ENCODE peak calls at places on chromosomes 13 and 19, in six cellular contexts. Y is RWPE2; C is cardiac muscle cell; T is HAP-1; P is CD4-positive, alpha-beta memory T cell; V is suprapubic skin. Z is an unnamed sample.

GRCh38 chr13:45658586-45659235 is 43.2 kb upstream of the ERICH6B start:
- DNase-seq in P (no peak), C (peak; percentile 8), V (no peak), Y (no peak), T (no peak), Z (no peak)

GRCh38 chr13:19927117-19927734 is 31.3 kb upstream of the ZMYM2 start:
- DNase-seq in T (peak; percentile 23), P (peak; percentile 26), V (no peak), Y (no peak), C (peak; percentile 15), Z (no peak)

GRCh38 chr13:26706381-26706780 is 54.2 kb downstream of the GPR12 start:
- DNase-seq in P (no peak), V (no peak), T (no peak), C (no peak), Y (no peak), Z (no peak)

GRCh38 chr19:7575426-7576040 is 20.1 kb upstream of the CAMSAP3 start:
- DNase-seq in Y (no peak), V (no peak), P (no peak), C (no peak), T (no peak), Z (no peak)

GRCh38 chr19:31139871-31140505 is 209.2 kb downstream of the TSHZ3 start:
- DNase-seq in T (no peak), P (no peak), C (peak; percentile 61), Y (no peak), V (no peak), Z (no peak)

GRCh38 chr13:66348745-66349720 is 881.1 kb downstream of the PCDH9 start:
- DNase-seq in V (no peak), P (no peak), Y (no peak), C (peak; percentile 37), T (no peak), Z (no peak)

GRCh38 chr13:87172166-87172825 is 498.9 kb upstream of the SLITRK5 start:
- DNase-seq in P (no peak), V (no peak), T (no peak), C (no peak), Y (no peak), Z (no peak)

GRCh38 chr19:38849746-38850230 is at the start of gene HNRNPL:
- DNase-seq in P (no peak), T (no peak), C (no peak), Y (no peak), V (peak; percentile 100), Z (no peak)

GRCh38 chr13:48050550-48050949 is 13.0 kb downstream of the NUDT15 start:
- DNase-seq in C (no peak), T (no peak), P (no peak), V (no peak), Y (no peak), Z (no peak)

GRCh38 chr13:46622918-46623256 is 69.9 kb downstream of the LRCH1 start:
- DNase-seq in V (no peak), Y (no peak), T (no peak), P (no peak), C (peak; percentile 87), Z (no peak)

GRCh38 chr13:92721610-92722009 is 505.0 kb upstream of the GPC6 start:
- DNase-seq in C (no peak), Y (no peak), P (no peak), T (no peak), V (no peak), Z (no peak)

GRCh38 chr13:66859078-66859477 is 371.1 kb downstream of the PCDH9 start:
- DNase-seq in Y (no peak), C (no peak), V (no peak), P (no peak), T (no peak), Z (no peak)

GRCh38 chr13:90968510-90968909 is 379.0 kb upstream of the MIR17HG start:
- DNase-seq in V (no peak), Y (no peak), T (no peak), P (no peak), C (peak; percentile 35), Z (no peak)

GRCh38 chr19:47229674-47230121 is 1.3 kb downstream of the BBC3 start:
- DNase-seq in Y (no peak), C (no peak), T (no peak), V (no peak), P (no peak), Z (no peak)

GRCh38 chr13:50410921-50411712 is 395.9 kb downstream of the KCNRG start:
- DNase-seq in Y (peak; percentile 57), T (no peak), P (no peak), V (no peak), C (peak; percentile 81), Z (no peak)

GRCh38 chr19:2032296-2032941 is 16.9 kb upstream of the BTBD2 start:
- DNase-seq in P (no peak), Y (peak; percentile 90), V (peak; percentile 98), C (peak; percentile 91), T (no peak), Z (no peak)

GRCh38 chr19:43435775-43436174 is 21.1 kb downstream of the TEX101 start:
- DNase-seq in P (no peak), C (no peak), T (no peak), V (no peak), Y (no peak), Z (no peak)

GRCh38 chr19:677201-677600 is 1.0 kb downstream of the FSTL3 start:
- DNase-seq in C (peak; percentile 87), T (no peak), Y (peak; percentile 89), V (no peak), P (no peak), Z (no peak)

GRCh38 chr13:95267662-95268369 is 33.4 kb downstream of the ABCC4 start:
- DNase-seq in V (no peak), C (peak; percentile 81), Y (no peak), P (no peak), T (no peak), Z (no peak)

GRCh38 chr19:28960986-28961705 is 251.8 kb downstream of the UQCRFS1 start:
- DNase-seq in Y (no peak), T (no peak), P (no peak), C (peak; percentile 48), V (no peak), Z (no peak)

GRCh38 chr19:39409207-39409885 is 2.7 kb downstream of the ZFP36 start:
- DNase-seq in V (peak; percentile 96), Y (peak; percentile 99), C (peak; percentile 88), P (no peak), T (peak; percentile 5), Z (no peak)

GRCh38 chr19:13071444-13072205 is 31.0 kb downstream of the LYL1 start:
- DNase-seq in T (no peak), C (no peak), V (no peak), Y (no peak), P (no peak), Z (no peak)

DNA sequence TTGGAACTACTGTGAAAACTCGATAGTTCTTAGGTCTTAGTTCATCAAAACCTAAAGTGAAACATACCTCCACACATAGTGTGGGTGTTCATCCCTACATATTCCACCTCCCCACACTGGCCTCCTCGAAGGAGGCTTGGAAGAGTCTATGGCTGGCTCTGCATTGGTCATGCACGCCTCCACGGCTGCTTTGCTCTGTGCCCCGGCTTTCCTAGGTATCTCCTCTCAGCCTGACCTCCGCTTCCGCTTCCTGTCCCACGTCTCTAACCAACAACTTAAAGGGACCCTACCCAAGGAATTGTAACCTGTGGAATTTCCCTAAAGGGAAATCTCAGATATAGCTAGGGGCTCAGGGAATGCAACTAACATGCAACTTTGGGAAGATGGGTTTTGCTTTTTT is 79.7 kb upstream of the MBNL2 start:
- DNase-seq in Y (no peak), P (no peak), T (no peak), C (peak; percentile 56), V (no peak), Z (peak; percentile 22)
- H3K4me1 ChIP-seq in Y (peaks cover 14% of the 10 kb centered on the region), P (no peaks in the 10 kb centered on the region), T (peaks cover 14% of the 10 kb centered on the region), C (peaks cover 3% of the 10 kb centered on the region), V (peaks cover 25% of the 10 kb centered on the region), Z (no peaks in the 10 kb centered on the region)

GRCh38 chr13:29567411-29567810 is 28.1 kb downstream of the SLC7A1 start:
- DNase-seq in V (no peak), P (no peak), C (no peak), Y (peak; percentile 71), T (no peak), Z (no peak)
- H3K4me1 ChIP-seq in V (peaks cover 67% of the 10 kb centered on the region), P (peaks cover 16% of the 10 kb centered on the region), C (peaks cover 9% of the 10 kb centered on the region), Y (peaks cover 45% of the 10 kb centered on the region), T (peaks cover 32% of the 10 kb centered on the region), Z (peaks cover 8% of the 10 kb centered on the region)

GRCh38 chr13:77026255-77026782 is 640 bp downstream of the FBXL3 start:
- DNase-seq in Y (peak; percentile 83), C (peak; percentile 68), P (peak; percentile 80), V (peak; percentile 92), T (peak; percentile 72), Z (no peak)

GRCh38 chr13:77026783-77027621 is at the start of gene FBXL3:
- DNase-seq in V (peak; percentile 87), T (peak; percentile 89), Y (peak; percentile 72), P (peak; percentile 87), C (peak; percentile 96), Z (no peak)

GRCh38 chr13:77019756-77020155 is 7.2 kb downstream of the FBXL3 start:
- DNase-seq in C (no peak), T (no peak), P (no peak), V (no peak), Y (no peak), Z (no peak)

GRCh38 chr13:77016888-77017623 is 9.9 kb downstream of the FBXL3 start:
- DNase-seq in P (no peak), T (no peak), C (no peak), V (no peak), Y (no peak), Z (no peak)

GRCh38 chr13:77022341-77022740 is 4.6 kb downstream of the FBXL3 start:
- DNase-seq in T (no peak), Y (no peak), P (no peak), C (peak; percentile 54), V (no peak), Z (no peak)
- H3K4me1 ChIP-seq in T (peaks cover 19% of the 10 kb centered on the region), Y (peaks cover 25% of the 10 kb centered on the region), P (peaks cover 75% of the 10 kb centered on the region), C (no peaks in the 10 kb centered on the region), V (peaks cover 67% of the 10 kb centered on the region), Z (no peaks in the 10 kb centered on the region)

DNA sequence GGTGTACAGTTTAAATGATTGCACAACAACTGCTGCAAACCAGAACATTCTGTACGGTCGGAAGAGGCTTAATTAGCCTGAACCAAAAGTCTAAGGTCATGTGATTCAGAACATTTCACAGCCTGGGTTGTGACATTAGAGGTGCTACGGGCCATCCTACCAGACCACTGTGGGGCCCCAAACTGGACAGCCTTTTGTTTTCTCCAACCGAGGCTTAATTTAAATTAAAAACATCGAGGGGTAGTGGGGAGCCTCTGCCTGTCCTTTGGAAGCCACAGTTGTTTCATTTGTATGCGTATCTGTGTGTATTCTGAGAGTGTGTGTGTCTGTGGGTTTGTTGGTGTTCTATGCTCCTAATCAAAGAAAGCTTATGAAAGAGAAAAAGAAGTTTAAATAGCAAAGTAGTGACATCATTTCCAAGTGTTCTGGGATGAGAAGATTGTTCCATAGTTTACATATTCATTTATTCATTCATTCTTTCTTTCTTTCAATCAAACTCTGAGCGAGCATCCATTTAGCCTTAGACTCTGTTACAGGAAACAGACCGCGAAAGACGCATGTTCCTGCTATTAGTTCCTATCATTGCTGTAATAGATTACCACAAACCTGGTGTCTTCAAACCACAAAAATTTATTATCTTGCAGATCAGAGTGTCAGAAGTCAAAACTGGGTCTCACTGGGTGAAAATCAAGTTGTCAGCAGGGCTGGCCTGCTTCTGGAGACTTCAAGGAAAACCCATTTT is 444.8 kb downstream of the FOXO1 start:
- DNase-seq in P (peak; percentile 85), Y (no peak), V (no peak), T (no peak), C (peak; percentile 90), Z (no peak)
- H3K4me1 ChIP-seq in P (peaks cover 44% of the 10 kb centered on the region), Y (peaks cover 11% of the 10 kb centered on the region), V (peaks cover 20% of the 10 kb centered on the region), T (no peaks in the 10 kb centered on the region), C (no peaks in the 10 kb centered on the region), Z (peaks cover 1% of the 10 kb centered on the region)

GRCh38 chr19:14567079-14567478 is 4.8 kb downstream of the NDUFB7 start:
- DNase-seq in V (no peak), T (no peak), P (no peak), C (no peak), Y (no peak), Z (no peak)
- H3K4me1 ChIP-seq in V (peaks cover 39% of the 10 kb centered on the region), T (no peaks in the 10 kb centered on the region), P (peaks cover 21% of the 10 kb centered on the region), C (peaks cover 10% of the 10 kb centered on the region), Y (peaks cover 7% of the 10 kb centered on the region), Z (peaks cover 13% of the 10 kb centered on the region)

GRCh38 chr13:44015808-44016207 is 136.1 kb downstream of the LACC1 start:
- DNase-seq in T (no peak), Y (no peak), V (no peak), P (no peak), C (peak; percentile 32), Z (no peak)
- H3K4me1 ChIP-seq in T (no peaks in the 10 kb centered on the region), Y (no peaks in the 10 kb centered on the region), V (no peaks in the 10 kb centered on the region), P (no peaks in the 10 kb centered on the region), C (peaks cover 37% of the 10 kb centered on the region), Z (no peaks in the 10 kb centered on the region)

Z was measured in iPS DF 6.9.